ENCODE peak calls at places on chromosomes 3 and 15, in seven cellular contexts. T, D, Z, O, C, A and S are unnamed samples.
A peak's percentile ranks its signal among the peaks of the same experiment; 100 is the strongest.

GRCh38 chr3:57971975-57972374 is 36.2 kb upstream of the FLNB start:
- DNase-seq in C (no peak), T (peak; percentile 44), Z (peak; percentile 98), D (no peak), A (no peak), O (no peak), S (no peak)

GRCh38 chr3:29240248-29240647 is 40.6 kb upstream of the RBMS3 start:
- DNase-seq in O (no peak), A (peak; percentile 37), D (peak; percentile 5), Z (no peak), T (peak; percentile 34), C (no peak), S (peak; percentile 45)

GRCh38 chr3:100400424-100400781 is 486 bp downstream of the TOMM70 start:
- DNase-seq in A (no peak), O (peak; percentile 10), C (no peak), T (peak; percentile 26), Z (no peak), D (peak; percentile 3), S (no peak)

GRCh38 chr3:42229266-42229941 is 36.6 kb downstream of the CCK start:
- DNase-seq in Z (no peak), T (no peak), O (no peak), A (no peak), D (no peak), C (no peak), S (no peak)

GRCh38 chr3:39192490-39193092 is at the start of gene XIRP1:
- DNase-seq in A (peak; percentile 7), Z (no peak), C (peak; percentile 66), D (no peak), T (no peak), O (no peak), S (no peak)

GRCh38 chr3:81962396-81962795 is 201.0 kb upstream of the GBE1 start:
- DNase-seq in D (no peak), T (no peak), Z (no peak), A (no peak), O (no peak), C (no peak), S (no peak)

GRCh38 chr15:41020829-41021228 is 67.6 kb downstream of the CHAC1 start:
- DNase-seq in A (no peak), O (no peak), D (no peak), Z (no peak), T (no peak), C (no peak), S (no peak)

GRCh38 chr3:12901631-12902045 is 60.3 kb upstream of the RPL32 start:
- DNase-seq in Z (no peak), O (no peak), D (no peak), T (no peak), A (no peak), C (peak; percentile 12), S (no peak)

GRCh38 chr3:115470254-115470653 is 153.1 kb upstream of the GAP43 start:
- DNase-seq in O (no peak), A (no peak), Z (no peak), C (no peak), D (no peak), T (no peak), S (no peak)

GRCh38 chr15:90924375-90924774 is 8.0 kb downstream of the HDDC3 start:
- DNase-seq in A (no peak), O (no peak), T (no peak), C (no peak), D (no peak), Z (no peak), S (no peak)

GRCh38 chr3:9807981-9808344 is 2.1 kb upstream of the TTLL3 start:
- DNase-seq in D (no peak), C (no peak), O (no peak), T (no peak), A (no peak), Z (no peak), S (no peak)
- H3K4me3 ChIP-seq in D (no peak overlapping the region), C (no peak overlapping the region), O (no peak overlapping the region), T (no peak overlapping the region), A (no peak overlapping the region), Z (no peak overlapping the region), S (no peak overlapping the region)

GRCh38 chr3:51975857-51976549 is 1.1 kb downstream of the ABHD14A start:
- DNase-seq in Z (peak; percentile 81), O (peak; percentile 87), D (no peak), T (no peak), C (peak; percentile 76), A (peak; percentile 69), S (peak; percentile 36)
- TF ChIP-seq CTCF in Z (no peak), O (peak; percentile 37), D (no peak), T (no peak), C (no peak), A (peak; percentile 9), S (peak; percentile 38)

GRCh38 chr15:81002004-81002253 is 1.2 kb downstream of the TLNRD1 start:
- DNase-seq in D (no peak), A (no peak), O (no peak), T (no peak), Z (no peak), C (no peak), S (no peak)

GRCh38 chr15:81001180-81002003 is 669 bp downstream of the TLNRD1 start:
- DNase-seq in Z (peak; percentile 68), A (peak; percentile 41), D (peak; percentile 60), O (peak; percentile 35), C (peak; percentile 62), T (peak; percentile 67), S (no peak)

GRCh38 chr15:81000626-81001179 is at the start of gene TLNRD1:
- DNase-seq in O (peak; percentile 93), A (peak; percentile 92), C (peak; percentile 88), D (peak; percentile 95), T (peak; percentile 87), Z (peak; percentile 93), S (peak; percentile 87)

GRCh38 chr15:81003023-81003350 is 2.3 kb downstream of the TLNRD1 start:
- DNase-seq in C (peak; percentile 23), T (no peak), A (no peak), O (no peak), Z (no peak), D (no peak), S (no peak)

DNA sequence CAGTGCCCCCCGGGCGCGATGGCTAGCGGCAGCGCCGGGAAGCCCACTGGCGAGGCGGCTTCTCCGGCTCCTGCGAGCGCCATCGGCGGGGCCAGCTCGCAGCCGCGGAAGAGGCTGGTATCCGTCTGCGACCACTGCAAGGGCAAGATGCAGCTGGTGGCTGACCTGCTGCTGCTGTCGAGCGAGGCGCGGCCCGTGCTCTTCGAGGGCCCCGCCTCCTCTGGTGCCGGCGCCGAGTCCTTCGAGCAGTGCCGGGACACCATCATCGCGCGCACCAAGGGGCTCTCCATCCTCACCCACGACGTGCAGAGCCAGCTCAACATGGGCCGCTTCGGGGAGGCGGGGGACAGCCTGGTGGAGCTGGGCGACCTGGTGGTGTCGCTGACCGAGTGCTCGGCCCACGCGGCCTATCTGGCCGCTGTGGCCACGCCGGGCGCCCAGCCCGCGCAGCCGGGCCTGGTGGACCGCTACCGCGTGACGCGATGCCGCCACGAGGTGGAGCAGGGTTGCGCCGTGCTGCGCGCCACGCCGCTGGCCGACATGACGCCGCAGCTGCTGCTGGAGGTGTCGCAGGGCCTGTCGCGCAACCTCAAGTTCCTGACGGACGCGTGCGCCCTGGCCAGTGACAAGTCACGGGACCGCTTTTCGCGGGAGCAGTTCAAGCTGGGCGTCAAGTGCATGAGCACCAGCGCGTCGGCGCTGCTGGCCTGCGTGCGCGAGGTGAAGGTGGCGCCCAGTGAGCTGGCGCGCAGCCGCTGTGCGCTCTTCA is 1.7 kb downstream of the TLNRD1 start:
- DNase-seq in A (no peak), O (no peak), D (peak; percentile 33), T (no peak), Z (no peak), C (peak; percentile 29), S (no peak)
- H3K27ac ChIP-seq in A (peak overlapping the region; percentile 95), O (no peak overlapping the region), D (peak overlapping the region; percentile 90), T (peak overlapping the region; percentile 90), Z (peak overlapping the region; percentile 99), C (peak overlapping the region; percentile 80), S (peak overlapping the region; percentile 90)

GRCh38 chr3:173038484-173038871 is 102.6 kb downstream of the SPATA16 start:
- DNase-seq in A (no peak), O (no peak), T (no peak), D (no peak), C (no peak), Z (no peak), S (no peak)
- H3K4me3 ChIP-seq in A (no peak overlapping the region), O (no peak overlapping the region), T (no peak overlapping the region), D (no peak overlapping the region), C (no peak overlapping the region), Z (no peak overlapping the region), S (no peak overlapping the region)

GRCh38 chr3:63142681-63143080 is 135.4 kb upstream of the SYNPR start:
- DNase-seq in O (no peak), T (no peak), A (no peak), Z (no peak), D (no peak), C (no peak), S (no peak)
- TF ChIP-seq CTCF in O (peak; percentile 23), T (peak; percentile 1), A (no peak), Z (no peak), D (no peak), C (no peak), S (no peak)

DNA sequence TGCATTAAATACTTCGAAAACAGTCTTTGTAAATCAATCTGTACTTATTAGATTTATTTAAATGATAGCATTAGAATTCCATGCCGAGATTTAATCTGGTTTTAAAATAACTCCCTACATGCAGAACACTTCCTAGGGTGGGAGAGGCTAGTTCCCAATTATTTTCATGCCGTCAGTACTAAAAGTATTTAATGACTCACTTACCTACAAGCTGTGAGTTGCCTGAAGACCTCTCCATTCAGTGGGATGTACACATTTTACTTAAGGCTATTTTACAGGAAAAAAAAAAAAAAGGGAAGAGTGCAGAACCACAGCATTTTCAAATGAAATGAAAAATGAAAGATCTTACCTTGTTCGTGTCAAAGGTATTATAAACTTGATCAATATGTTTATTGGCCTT is 469 bp downstream of the GUCA1C start:
- DNase-seq in C (no peak), Z (no peak), A (no peak), O (no peak), D (no peak), T (peak; percentile 73), S (no peak)
- H3K27ac ChIP-seq in C (no peak overlapping the region), Z (no peak overlapping the region), A (no peak overlapping the region), O (no peak overlapping the region), D (no peak overlapping the region), T (peak overlapping the region; percentile 71), S (no peak overlapping the region)

GRCh38 chr3:50204804-50205718 is at the start of gene SLC38A3:
- DNase-seq in T (no peak), C (no peak), A (no peak), O (peak; percentile 69), Z (no peak), D (no peak), S (no peak)
- H3K4me3 ChIP-seq in T (no peak within 1 kb of the TSS), C (peak within 1 kb of the TSS; percentile 75), A (no peak within 1 kb of the TSS), O (peak within 1 kb of the TSS; percentile 81), Z (peak within 1 kb of the TSS; percentile 9), D (no peak within 1 kb of the TSS), S (peak within 1 kb of the TSS; percentile 39)

GRCh38 chr3:76679510-76679909 is 360.4 kb upstream of the ROBO2 start:
- DNase-seq in Z (no peak), A (peak; percentile 13), D (no peak), C (no peak), T (no peak), O (no peak), S (no peak)
- TF ChIP-seq CTCF in Z (no peak), A (no peak), D (no peak), C (no peak), T (no peak), O (no peak), S (no peak)